ENCODE peak calls at places on chromosome 22, in five cellular contexts. One of them, this sample, is unnamed.
A peak's percentile ranks its signal among the peaks of the same experiment; 100 is the strongest.

GRCh38 chr22:27905638-27906037 is 13.4 kb downstream of the PITPNB start:
- DNase-seq in neuronal stem cell: no peak
- DNase-seq in mesendoderm: no peak
- DNase-seq in body of pancreas: no peak
- DNase-seq in foreskin fibroblast: no peak
- DNase-seq in this sample: no peak

GRCh38 chr22:20650294-20651207 is 123.4 kb upstream of the SERPIND1 start:
- DNase-seq in neuronal stem cell: no peak
- DNase-seq in mesendoderm: no peak
- DNase-seq in body of pancreas: no peak
- DNase-seq in foreskin fibroblast: no peak
- DNase-seq in this sample: no peak

GRCh38 chr22:23829845-23830372 is 8.9 kb downstream of the DERL3 start:
- DNase-seq in neuronal stem cell: no peak
- DNase-seq in mesendoderm: no peak
- DNase-seq in body of pancreas: no peak
- DNase-seq in foreskin fibroblast: peak; percentile 82
- DNase-seq in this sample: no peak

GRCh38 chr22:44413211-44413610 is 84.8 kb downstream of the RTL6 start:
- DNase-seq in neuronal stem cell: no peak
- DNase-seq in mesendoderm: no peak
- DNase-seq in body of pancreas: no peak
- DNase-seq in foreskin fibroblast: no peak
- DNase-seq in this sample: no peak

GRCh38 chr22:20083891-20084546 is 4.0 kb downstream of the DGCR8 start:
- DNase-seq in neuronal stem cell: no peak
- DNase-seq in mesendoderm: no peak
- DNase-seq in body of pancreas: no peak
- DNase-seq in foreskin fibroblast: no peak
- DNase-seq in this sample: no peak

GRCh38 chr22:20247010-20247505 is 21.1 kb downstream of the RTN4R start:
- DNase-seq in neuronal stem cell: no peak
- DNase-seq in mesendoderm: no peak
- DNase-seq in body of pancreas: no peak
- DNase-seq in foreskin fibroblast: no peak
- DNase-seq in this sample: no peak

GRCh38 chr22:33883961-33884808 is 36.1 kb downstream of the LARGE1 start:
- DNase-seq in neuronal stem cell: no peak
- DNase-seq in mesendoderm: no peak
- DNase-seq in body of pancreas: no peak
- DNase-seq in foreskin fibroblast: no peak
- DNase-seq in this sample: no peak

GRCh38 chr22:40922484-40923303 is 28.5 kb upstream of the RBX1 start:
- DNase-seq in neuronal stem cell: peak; percentile 42
- DNase-seq in mesendoderm: peak; percentile 43
- DNase-seq in body of pancreas: no peak
- DNase-seq in foreskin fibroblast: peak; percentile 43
- DNase-seq in this sample: peak; percentile 2

GRCh38 chr22:32340437-32340836 is 17.2 kb upstream of the RFPL3 start:
- DNase-seq in neuronal stem cell: no peak
- DNase-seq in mesendoderm: no peak
- DNase-seq in body of pancreas: no peak
- DNase-seq in foreskin fibroblast: no peak
- DNase-seq in this sample: no peak

GRCh38 chr22:17258015-17258827 is 39.0 kb upstream of the ADA2 start:
- DNase-seq in neuronal stem cell: peak; percentile 75
- DNase-seq in mesendoderm: peak; percentile 93
- DNase-seq in body of pancreas: peak; percentile 93
- DNase-seq in foreskin fibroblast: no peak
- DNase-seq in this sample: no peak

GRCh38 chr22:28172948-28173360 is 253.9 kb upstream of the PITPNB start:
- DNase-seq in neuronal stem cell: no peak
- DNase-seq in mesendoderm: no peak
- DNase-seq in body of pancreas: no peak
- DNase-seq in foreskin fibroblast: no peak
- DNase-seq in this sample: no peak

GRCh38 chr22:23522642-23523251 is 57.3 kb downstream of the IGLL1 start:
- DNase-seq in neuronal stem cell: no peak
- DNase-seq in mesendoderm: peak; percentile 72
- DNase-seq in body of pancreas: no peak
- DNase-seq in foreskin fibroblast: peak; percentile 18
- DNase-seq in this sample: no peak

GRCh38 chr22:41563051-41563711 is 2.4 kb downstream of the CSDC2 start:
- DNase-seq in neuronal stem cell: no peak
- DNase-seq in mesendoderm: peak; percentile 84
- DNase-seq in body of pancreas: peak; percentile 47
- DNase-seq in foreskin fibroblast: peak; percentile 80
- DNase-seq in this sample: no peak

GRCh38 chr22:41501209-41501608 is 32.3 kb downstream of the ACO2 start:
- DNase-seq in neuronal stem cell: no peak
- DNase-seq in mesendoderm: peak; percentile 37
- DNase-seq in body of pancreas: no peak
- DNase-seq in foreskin fibroblast: no peak
- DNase-seq in this sample: no peak

GRCh38 chr22:43413826-43414225 is 2.0 kb downstream of the MPPED1 start:
- DNase-seq in neuronal stem cell: no peak
- DNase-seq in mesendoderm: no peak
- DNase-seq in body of pancreas: no peak
- DNase-seq in foreskin fibroblast: no peak
- DNase-seq in this sample: no peak

GRCh38 chr22:36469094-36469710 is 12.2 kb downstream of the TXN2 start:
- DNase-seq in neuronal stem cell: no peak
- DNase-seq in mesendoderm: no peak
- DNase-seq in body of pancreas: no peak
- DNase-seq in foreskin fibroblast: no peak
- DNase-seq in this sample: no peak

GRCh38 chr22:36470994-36471331 is 10.5 kb downstream of the TXN2 start:
- DNase-seq in neuronal stem cell: no peak
- DNase-seq in mesendoderm: no peak
- DNase-seq in body of pancreas: no peak
- DNase-seq in foreskin fibroblast: no peak
- DNase-seq in this sample: no peak

GRCh38 chr22:36472689-36473088 is 8.8 kb downstream of the TXN2 start:
- DNase-seq in neuronal stem cell: no peak
- DNase-seq in mesendoderm: no peak
- DNase-seq in body of pancreas: no peak
- DNase-seq in foreskin fibroblast: no peak
- DNase-seq in this sample: no peak

GRCh38 chr22:36470162-36470993 is 11.1 kb downstream of the TXN2 start:
- DNase-seq in neuronal stem cell: peak; percentile 74
- DNase-seq in mesendoderm: peak; percentile 91
- DNase-seq in body of pancreas: peak; percentile 91
- DNase-seq in foreskin fibroblast: peak; percentile 77
- DNase-seq in this sample: no peak

DNA sequence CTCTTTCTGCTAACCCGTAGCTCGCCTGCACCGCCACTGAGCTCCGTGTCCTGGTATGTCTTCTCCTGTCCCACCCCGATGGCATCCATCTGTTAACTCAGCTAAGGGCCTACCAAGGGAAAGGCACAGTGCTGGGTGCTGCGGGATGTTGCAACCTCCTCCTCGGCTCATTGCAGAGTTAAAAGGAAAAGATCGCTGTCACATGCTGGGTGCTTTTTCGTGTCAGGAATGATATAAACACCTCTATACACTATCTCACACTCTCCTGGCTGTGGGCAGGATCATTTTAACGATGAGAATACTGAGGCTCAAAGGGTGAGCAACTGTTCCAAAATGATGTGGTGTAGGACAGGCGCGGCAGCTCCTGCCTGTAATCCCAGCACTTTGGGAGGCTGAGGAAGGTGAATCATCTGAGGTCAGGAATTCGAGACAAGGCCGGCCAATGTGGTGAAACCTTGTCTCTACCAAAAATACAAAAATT is 10.1 kb downstream of the TXN2 start:
- DNase-seq in neuronal stem cell: no peak
- DNase-seq in mesendoderm: no peak
- DNase-seq in body of pancreas: no peak
- DNase-seq in foreskin fibroblast: no peak
- DNase-seq in this sample: no peak
- H3K4me3 ChIP-seq in neuronal stem cell: no peak overlapping the region
- H3K4me3 ChIP-seq in mesendoderm: no peak overlapping the region
- H3K4me3 ChIP-seq in body of pancreas: no peak overlapping the region
- H3K4me3 ChIP-seq in foreskin fibroblast: no peak overlapping the region
- H3K4me3 ChIP-seq in this sample: no peak overlapping the region

GRCh38 chr22:36331306-36331911 is 56.4 kb downstream of the MYH9 start:
- DNase-seq in neuronal stem cell: no peak
- DNase-seq in mesendoderm: peak; percentile 99
- DNase-seq in body of pancreas: peak; percentile 81
- DNase-seq in foreskin fibroblast: peak; percentile 96
- DNase-seq in this sample: peak; percentile 43

GRCh38 chr22:36332623-36333331 is 55.0 kb downstream of the MYH9 start:
- DNase-seq in neuronal stem cell: no peak
- DNase-seq in mesendoderm: peak; percentile 75
- DNase-seq in body of pancreas: peak; percentile 73
- DNase-seq in foreskin fibroblast: peak; percentile 54
- DNase-seq in this sample: no peak

GRCh38 chr22:36330655-36331305 is 57.0 kb downstream of the MYH9 start:
- DNase-seq in neuronal stem cell: no peak
- DNase-seq in mesendoderm: peak; percentile 92
- DNase-seq in body of pancreas: no peak
- DNase-seq in foreskin fibroblast: no peak
- DNase-seq in this sample: no peak

GRCh38 chr22:36333632-36334031 is 54.1 kb downstream of the MYH9 start:
- DNase-seq in neuronal stem cell: no peak
- DNase-seq in mesendoderm: no peak
- DNase-seq in body of pancreas: peak; percentile 71
- DNase-seq in foreskin fibroblast: no peak
- DNase-seq in this sample: no peak

DNA sequence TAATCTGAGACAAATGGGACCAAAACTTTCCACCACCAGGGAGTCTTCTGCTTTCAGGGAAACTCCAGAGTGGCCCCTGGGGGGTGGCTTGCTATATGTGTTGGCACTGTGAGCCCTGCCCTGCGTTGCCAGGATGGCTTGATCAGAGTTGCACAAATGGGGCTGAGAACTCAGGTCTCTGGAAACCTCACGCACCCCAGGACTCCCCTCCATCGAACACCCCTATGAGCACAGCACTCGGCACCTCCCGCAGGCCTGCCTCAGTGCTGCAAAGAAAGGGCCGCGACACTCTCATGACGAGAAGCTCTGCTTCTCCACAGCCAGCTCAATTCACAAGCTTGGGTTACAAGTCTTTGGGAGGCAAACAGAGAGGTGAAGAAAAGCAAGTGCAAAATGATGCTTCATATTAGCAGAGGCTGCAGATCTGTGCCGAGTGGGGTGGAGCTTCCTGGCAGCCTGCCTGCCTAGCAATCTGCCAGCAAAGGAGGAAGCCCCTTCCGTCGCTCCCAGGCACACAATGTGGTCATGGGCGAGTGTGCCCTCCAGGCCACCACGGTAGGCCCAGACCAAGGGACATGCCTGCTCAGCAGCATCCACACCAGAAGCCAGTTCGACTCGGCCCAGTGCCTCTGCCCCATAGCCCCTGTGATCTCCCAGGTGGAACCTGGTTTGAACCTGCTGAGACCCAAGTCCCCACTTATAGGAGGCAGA is 55.7 kb downstream of the MYH9 start:
- DNase-seq in neuronal stem cell: no peak
- DNase-seq in mesendoderm: peak; percentile 50
- DNase-seq in body of pancreas: peak; percentile 67
- DNase-seq in foreskin fibroblast: peak; percentile 58
- DNase-seq in this sample: no peak
- H3K4me3 ChIP-seq in neuronal stem cell: no peak overlapping the region
- H3K4me3 ChIP-seq in mesendoderm: no peak overlapping the region
- H3K4me3 ChIP-seq in body of pancreas: no peak overlapping the region
- H3K4me3 ChIP-seq in foreskin fibroblast: no peak overlapping the region
- H3K4me3 ChIP-seq in this sample: no peak overlapping the region

GRCh38 chr22:30634477-30635233 is 926 bp upstream of the SLC35E4 start:
- DNase-seq in neuronal stem cell: peak; percentile 80
- DNase-seq in mesendoderm: peak; percentile 94
- DNase-seq in body of pancreas: peak; percentile 80
- DNase-seq in foreskin fibroblast: peak; percentile 82
- DNase-seq in this sample: peak; percentile 92
- H3K4me3 ChIP-seq in neuronal stem cell: peak overlapping the region; percentile 73
- H3K4me3 ChIP-seq in mesendoderm: no peak overlapping the region
- H3K4me3 ChIP-seq in body of pancreas: no peak overlapping the region
- H3K4me3 ChIP-seq in foreskin fibroblast: peak overlapping the region; percentile 26
- H3K4me3 ChIP-seq in this sample: peak overlapping the region; percentile 28

DNA sequence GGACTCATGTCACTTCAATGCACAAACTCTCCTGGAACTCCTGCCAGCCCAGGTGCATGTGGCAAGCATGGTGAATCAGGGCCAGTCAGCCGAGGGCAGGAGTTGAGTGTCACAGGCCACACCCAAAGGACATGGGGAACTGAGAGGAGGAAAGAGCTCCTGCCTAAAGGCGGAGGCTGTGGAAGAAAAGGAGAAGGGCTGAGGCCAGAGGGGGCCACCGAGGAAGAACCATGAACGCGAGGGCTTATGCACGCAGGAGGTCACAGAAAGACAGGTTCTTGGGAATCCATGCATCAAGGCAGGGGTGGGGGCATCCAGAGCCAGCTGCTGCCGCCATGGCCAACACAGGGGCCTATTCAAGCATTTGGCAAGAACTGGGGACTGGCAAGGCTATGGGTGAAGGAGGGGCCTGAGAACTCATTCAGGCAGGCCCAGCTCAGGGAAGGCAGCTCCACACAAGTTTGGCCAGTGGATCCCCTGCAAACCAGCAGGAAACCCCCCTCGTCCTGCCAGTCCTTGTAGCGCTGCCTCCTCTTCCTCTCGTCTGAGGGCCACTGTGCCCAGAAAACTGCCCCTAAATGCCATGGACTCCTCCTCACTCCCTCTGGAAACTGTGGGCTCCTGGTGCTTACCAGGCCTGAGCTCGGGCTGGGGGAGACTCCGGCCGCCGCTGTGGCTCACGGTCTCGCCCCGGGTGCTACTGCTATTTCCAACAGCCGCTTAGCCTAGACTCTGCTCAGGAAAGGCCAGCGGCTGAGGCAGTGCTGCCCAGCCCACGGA is 15.4 kb downstream of the PPM1F start:
- DNase-seq in neuronal stem cell: no peak
- DNase-seq in mesendoderm: no peak
- DNase-seq in body of pancreas: peak; percentile 59
- DNase-seq in foreskin fibroblast: no peak
- DNase-seq in this sample: no peak
- H3K4me3 ChIP-seq in neuronal stem cell: no peak overlapping the region
- H3K4me3 ChIP-seq in mesendoderm: no peak overlapping the region
- H3K4me3 ChIP-seq in body of pancreas: no peak overlapping the region
- H3K4me3 ChIP-seq in foreskin fibroblast: no peak overlapping the region
- H3K4me3 ChIP-seq in this sample: no peak overlapping the region

This sample was measured in iPS DF 6.9.